ENCODE peak calls at places on chromosomes 6 and 20, in ten cellular contexts. One of them, this sample, is unnamed. For H3K9me2, the result is how much of the 10 kb centered on the place peaks cover.

GRCh38 chr6:81969814-81970213 is 217.3 kb upstream of the TENT5A start:
- DNase-seq in SK-N-SH: no peak
- DNase-seq in GM23248: no peak
- DNase-seq in MM.1S: no peak
- DNase-seq in Karpas-422: no peak
- DNase-seq in PC-3: no peak
- DNase-seq in GM23338: peak
- DNase-seq in HCT116: no peak
- DNase-seq in PC-9: no peak
- DNase-seq in OCI-LY7: no peak
- DNase-seq in this sample: no peak

GRCh38 chr6:131524695-131525336 is 48.2 kb upstream of the ARG1 start:
- DNase-seq in GM23248: no peak
- DNase-seq in MM.1S: no peak
- DNase-seq in Karpas-422: no peak
- DNase-seq in SK-N-SH: no peak
- DNase-seq in PC-3: no peak
- DNase-seq in HCT116: no peak
- DNase-seq in OCI-LY7: no peak
- DNase-seq in PC-9: no peak
- DNase-seq in GM23338: no peak
- DNase-seq in this sample: no peak

GRCh38 chr20:58833921-58834320 is 16.8 kb downstream of the GNAS-AS1 start:
- DNase-seq in PC-9: no peak
- DNase-seq in OCI-LY7: no peak
- DNase-seq in GM23338: no peak
- DNase-seq in GM23248: no peak
- DNase-seq in Karpas-422: no peak
- DNase-seq in MM.1S: no peak
- DNase-seq in HCT116: no peak
- DNase-seq in PC-3: no peak
- DNase-seq in SK-N-SH: no peak
- DNase-seq in this sample: no peak

GRCh38 chr6:6746334-6746969 is 157.9 kb downstream of the LY86 start:
- DNase-seq in GM23248: no peak
- DNase-seq in OCI-LY7: no peak
- DNase-seq in PC-9: no peak
- DNase-seq in Karpas-422: no peak
- DNase-seq in PC-3: no peak
- DNase-seq in MM.1S: no peak
- DNase-seq in SK-N-SH: no peak
- DNase-seq in GM23338: no peak
- DNase-seq in HCT116: no peak
- DNase-seq in this sample: no peak

GRCh38 chr6:142485256-142485655 is 183.4 kb downstream of the ADGRG6 start:
- DNase-seq in Karpas-422: no peak
- DNase-seq in SK-N-SH: no peak
- DNase-seq in OCI-LY7: no peak
- DNase-seq in PC-9: no peak
- DNase-seq in GM23338: no peak
- DNase-seq in HCT116: no peak
- DNase-seq in PC-3: no peak
- DNase-seq in GM23248: peak
- DNase-seq in MM.1S: no peak
- DNase-seq in this sample: no peak

GRCh38 chr6:15539722-15540270 is 123.0 kb downstream of the DTNBP1 start:
- DNase-seq in Karpas-422: no peak
- DNase-seq in SK-N-SH: no peak
- DNase-seq in PC-3: no peak
- DNase-seq in PC-9: no peak
- DNase-seq in GM23338: no peak
- DNase-seq in OCI-LY7: no peak
- DNase-seq in MM.1S: no peak
- DNase-seq in GM23248: peak
- DNase-seq in HCT116: no peak
- DNase-seq in this sample: no peak

GRCh38 chr6:155079985-155080452 is 84.9 kb downstream of the TIAM2 start:
- DNase-seq in OCI-LY7: no peak
- DNase-seq in SK-N-SH: no peak
- DNase-seq in MM.1S: no peak
- DNase-seq in PC-9: no peak
- DNase-seq in PC-3: no peak
- DNase-seq in GM23248: no peak
- DNase-seq in GM23338: no peak
- DNase-seq in HCT116: no peak
- DNase-seq in Karpas-422: no peak
- DNase-seq in this sample: no peak

GRCh38 chr6:159981591-159982245 is 12.8 kb downstream of the IGF2R start:
- DNase-seq in HCT116: no peak
- DNase-seq in PC-3: no peak
- DNase-seq in OCI-LY7: peak
- DNase-seq in GM23338: no peak
- DNase-seq in MM.1S: peak
- DNase-seq in Karpas-422: peak
- DNase-seq in SK-N-SH: no peak
- DNase-seq in GM23248: peak
- DNase-seq in PC-9: no peak
- DNase-seq in this sample: no peak

GRCh38 chr20:14916360-14916759 is 578.9 kb upstream of the FLRT3 start:
- DNase-seq in PC-3: no peak
- DNase-seq in GM23338: no peak
- DNase-seq in MM.1S: no peak
- DNase-seq in PC-9: no peak
- DNase-seq in Karpas-422: no peak
- DNase-seq in GM23248: no peak
- DNase-seq in SK-N-SH: peak
- DNase-seq in HCT116: no peak
- DNase-seq in OCI-LY7: no peak
- DNase-seq in this sample: no peak

GRCh38 chr6:134910596-134910935 is 39.3 kb downstream of the ALDH8A1 start:
- DNase-seq in MM.1S: no peak
- DNase-seq in PC-9: no peak
- DNase-seq in GM23338: no peak
- DNase-seq in HCT116: no peak
- DNase-seq in PC-3: no peak
- DNase-seq in SK-N-SH: no peak
- DNase-seq in Karpas-422: no peak
- DNase-seq in OCI-LY7: no peak
- DNase-seq in GM23248: no peak
- DNase-seq in this sample: no peak

GRCh38 chr20:41344477-41344876 is 3.9 kb downstream of the LPIN3 start:
- DNase-seq in GM23338: no peak
- DNase-seq in HCT116: no peak
- DNase-seq in PC-3: no peak
- DNase-seq in GM23248: no peak
- DNase-seq in PC-9: peak
- DNase-seq in SK-N-SH: peak
- DNase-seq in OCI-LY7: no peak
- DNase-seq in Karpas-422: no peak
- DNase-seq in MM.1S: no peak
- DNase-seq in this sample: no peak

GRCh38 chr6:18380165-18380564 is 7.0 kb upstream of the RNF144B start:
- DNase-seq in PC-9: no peak
- DNase-seq in GM23248: peak
- DNase-seq in HCT116: no peak
- DNase-seq in Karpas-422: no peak
- DNase-seq in GM23338: no peak
- DNase-seq in SK-N-SH: no peak
- DNase-seq in OCI-LY7: no peak
- DNase-seq in MM.1S: no peak
- DNase-seq in PC-3: peak
- DNase-seq in this sample: no peak

GRCh38 chr6:21603516-21603952 is 10.0 kb downstream of the SOX4 start:
- DNase-seq in MM.1S: no peak
- DNase-seq in PC-9: no peak
- DNase-seq in SK-N-SH: no peak
- DNase-seq in Karpas-422: no peak
- DNase-seq in HCT116: no peak
- DNase-seq in PC-3: no peak
- DNase-seq in OCI-LY7: peak
- DNase-seq in GM23248: no peak
- DNase-seq in GM23338: no peak
- DNase-seq in this sample: no peak

GRCh38 chr20:51306081-51306480 is 236.4 kb downstream of the NFATC2 start:
- DNase-seq in PC-3: no peak
- DNase-seq in MM.1S: no peak
- DNase-seq in GM23338: peak
- DNase-seq in SK-N-SH: no peak
- DNase-seq in Karpas-422: no peak
- DNase-seq in OCI-LY7: no peak
- DNase-seq in GM23248: no peak
- DNase-seq in HCT116: no peak
- DNase-seq in PC-9: no peak
- DNase-seq in this sample: no peak

GRCh38 chr6:156845447-156845846 is 68.3 kb downstream of the ARID1B start:
- DNase-seq in OCI-LY7: no peak
- DNase-seq in GM23248: no peak
- DNase-seq in PC-9: no peak
- DNase-seq in Karpas-422: no peak
- DNase-seq in HCT116: no peak
- DNase-seq in PC-3: no peak
- DNase-seq in MM.1S: no peak
- DNase-seq in SK-N-SH: no peak
- DNase-seq in GM23338: no peak
- DNase-seq in this sample: no peak

GRCh38 chr6:3710403-3710802 is 41.1 kb downstream of the PXDC1 start:
- DNase-seq in GM23248: no peak
- DNase-seq in HCT116: no peak
- DNase-seq in GM23338: no peak
- DNase-seq in PC-9: no peak
- DNase-seq in Karpas-422: no peak
- DNase-seq in OCI-LY7: no peak
- DNase-seq in PC-3: no peak
- DNase-seq in SK-N-SH: no peak
- DNase-seq in MM.1S: no peak
- DNase-seq in this sample: no peak

GRCh38 chr6:3708540-3708939 is 43.0 kb downstream of the PXDC1 start:
- DNase-seq in PC-9: no peak
- DNase-seq in PC-3: no peak
- DNase-seq in GM23338: no peak
- DNase-seq in HCT116: no peak
- DNase-seq in OCI-LY7: no peak
- DNase-seq in MM.1S: no peak
- DNase-seq in SK-N-SH: no peak
- DNase-seq in GM23248: no peak
- DNase-seq in Karpas-422: no peak
- DNase-seq in this sample: no peak

GRCh38 chr6:3711776-3712175 is 39.7 kb downstream of the PXDC1 start:
- DNase-seq in GM23338: no peak
- DNase-seq in HCT116: no peak
- DNase-seq in PC-3: no peak
- DNase-seq in Karpas-422: no peak
- DNase-seq in SK-N-SH: no peak
- DNase-seq in OCI-LY7: no peak
- DNase-seq in GM23248: no peak
- DNase-seq in PC-9: no peak
- DNase-seq in MM.1S: no peak
- DNase-seq in this sample: no peak

GRCh38 chr6:3706547-3707467 is 44.7 kb downstream of the PXDC1 start:
- DNase-seq in Karpas-422: no peak
- DNase-seq in PC-3: no peak
- DNase-seq in HCT116: no peak
- DNase-seq in OCI-LY7: no peak
- DNase-seq in SK-N-SH: no peak
- DNase-seq in MM.1S: no peak
- DNase-seq in PC-9: no peak
- DNase-seq in GM23248: no peak
- DNase-seq in GM23338: no peak
- DNase-seq in this sample: no peak

GRCh38 chr6:3707751-3708412 is 43.6 kb downstream of the PXDC1 start:
- DNase-seq in PC-9: no peak
- DNase-seq in SK-N-SH: no peak
- DNase-seq in GM23338: no peak
- DNase-seq in Karpas-422: no peak
- DNase-seq in MM.1S: no peak
- DNase-seq in GM23248: no peak
- DNase-seq in HCT116: no peak
- DNase-seq in PC-3: no peak
- DNase-seq in OCI-LY7: no peak
- DNase-seq in this sample: no peak
- H3K4me2 ChIP-seq in PC-9: no peak
- H3K4me2 ChIP-seq in SK-N-SH: no peak
- H3K4me2 ChIP-seq in GM23338: no peak
- H3K4me2 ChIP-seq in Karpas-422: no peak
- H3K4me2 ChIP-seq in MM.1S: no peak
- H3K4me2 ChIP-seq in GM23248: no peak
- H3K4me2 ChIP-seq in HCT116: no peak
- H3K4me2 ChIP-seq in PC-3: no peak
- H3K4me2 ChIP-seq in OCI-LY7: no peak
- H3K4me2 ChIP-seq in this sample: no peak

DNA sequence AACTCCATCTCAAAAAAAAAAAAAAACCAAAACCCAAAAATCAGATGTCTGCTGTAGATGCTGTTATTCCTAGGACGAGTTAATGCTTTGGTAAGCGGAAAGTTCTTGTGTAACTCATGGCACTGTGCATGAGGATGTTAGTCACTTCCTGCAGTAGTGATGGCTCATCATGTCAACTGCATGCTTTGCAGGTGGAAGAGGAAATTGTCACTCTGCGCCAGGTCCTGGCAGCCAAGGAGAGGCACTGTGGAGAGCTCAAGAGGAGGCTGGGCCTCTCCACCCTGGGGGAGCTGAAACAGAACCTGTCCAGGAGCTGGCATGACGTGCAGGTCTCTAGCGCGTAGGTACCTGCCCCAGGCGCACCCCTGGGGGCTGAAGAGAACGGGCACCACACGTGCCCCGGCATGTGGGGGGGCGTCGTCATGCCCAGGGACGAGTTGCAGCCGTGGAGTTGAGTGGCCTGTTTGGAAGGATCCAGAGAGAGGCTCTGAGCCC is 8.5 kb downstream of the TPD52L2 start:
- DNase-seq in GM23248: peak
- DNase-seq in PC-9: no peak
- DNase-seq in OCI-LY7: no peak
- DNase-seq in GM23338: no peak
- DNase-seq in SK-N-SH: no peak
- DNase-seq in HCT116: no peak
- DNase-seq in Karpas-422: no peak
- DNase-seq in MM.1S: no peak
- DNase-seq in PC-3: peak
- DNase-seq in this sample: no peak
- H3K9me2 ChIP-seq in GM23248: under half
- H3K9me2 ChIP-seq in PC-9: under half
- H3K9me2 ChIP-seq in OCI-LY7: under half
- H3K9me2 ChIP-seq in GM23338: under half
- H3K9me2 ChIP-seq in SK-N-SH: under half
- H3K9me2 ChIP-seq in HCT116: under half
- H3K9me2 ChIP-seq in Karpas-422: under half
- H3K9me2 ChIP-seq in MM.1S: under half
- H3K9me2 ChIP-seq in PC-3: under half
- H3K9me2 ChIP-seq in this sample: under half

GRCh38 chr6:112680076-112680475 is 332.9 kb downstream of the RFPL4B start:
- DNase-seq in SK-N-SH: no peak
- DNase-seq in MM.1S: no peak
- DNase-seq in PC-9: no peak
- DNase-seq in Karpas-422: no peak
- DNase-seq in GM23338: no peak
- DNase-seq in PC-3: no peak
- DNase-seq in HCT116: no peak
- DNase-seq in GM23248: peak
- DNase-seq in OCI-LY7: no peak
- DNase-seq in this sample: no peak
- H3K4me2 ChIP-seq in SK-N-SH: no peak
- H3K4me2 ChIP-seq in MM.1S: no peak
- H3K4me2 ChIP-seq in PC-9: no peak
- H3K4me2 ChIP-seq in Karpas-422: no peak
- H3K4me2 ChIP-seq in GM23338: no peak
- H3K4me2 ChIP-seq in PC-3: peak
- H3K4me2 ChIP-seq in HCT116: no peak
- H3K4me2 ChIP-seq in GM23248: peak
- H3K4me2 ChIP-seq in OCI-LY7: no peak
- H3K4me2 ChIP-seq in this sample: no peak

GRCh38 chr6:161637658-161638057 is 363.8 kb upstream of the AGPAT4 start:
- DNase-seq in HCT116: no peak
- DNase-seq in MM.1S: no peak
- DNase-seq in PC-3: no peak
- DNase-seq in OCI-LY7: no peak
- DNase-seq in Karpas-422: no peak
- DNase-seq in GM23248: no peak
- DNase-seq in GM23338: no peak
- DNase-seq in SK-N-SH: no peak
- DNase-seq in PC-9: no peak
- DNase-seq in this sample: no peak
- H3K9me2 ChIP-seq in HCT116: under half
- H3K9me2 ChIP-seq in MM.1S: under half
- H3K9me2 ChIP-seq in PC-3: under half
- H3K9me2 ChIP-seq in OCI-LY7: under half
- H3K9me2 ChIP-seq in Karpas-422: under half
- H3K9me2 ChIP-seq in GM23248: under half
- H3K9me2 ChIP-seq in GM23338: under half
- H3K9me2 ChIP-seq in SK-N-SH: under half
- H3K9me2 ChIP-seq in PC-9: under half
- H3K9me2 ChIP-seq in this sample: under half

This sample was measured in hepatocyte.